ENCODE peak calls at places on chromosomes 1 and 21, in five cellular contexts. U is iPS-NIHi11; T is MM.1S; N is CD4-positive, alpha-beta T cell; Z is GM03348. D is an unnamed sample.

GRCh38 chr1:45196863-45197262 is 9.5 kb downstream of the ZSWIM5 start:
- DNase-seq in U (no peak), T (peak), N (no peak), Z (no peak), D (no peak)

GRCh38 chr21:41956926-41957729 is 3.3 kb upstream of the C2CD2 start:
- DNase-seq in U (no peak), T (no peak), N (no peak), Z (peak), D (no peak)

GRCh38 chr1:247841796-247842195 is at the start of gene OR11L1:
- DNase-seq in U (no peak), T (no peak), N (no peak), Z (no peak), D (no peak)

GRCh38 chr1:182113879-182114626 is 52.5 kb upstream of the ZNF648 start:
- DNase-seq in U (no peak), T (no peak), N (no peak), Z (no peak), D (no peak)

GRCh38 chr1:156421062-156421938 is 52.3 kb downstream of the RHBG start:
- DNase-seq in U (peak), T (peak), N (peak), Z (peak), D (peak)

GRCh38 chr21:33251119-33251518 is 15.0 kb upstream of the IL10RB start:
- DNase-seq in U (no peak), T (no peak), N (no peak), Z (no peak), D (no peak)

GRCh38 chr1:156154317-156154749 is 948 bp downstream of the SEMA4A start:
- DNase-seq in U (no peak), T (peak), N (no peak), Z (no peak), D (no peak)

GRCh38 chr1:8061673-8062386 is 35.7 kb upstream of the ERRFI1 start:
- DNase-seq in U (no peak), T (no peak), N (no peak), Z (no peak), D (no peak)

GRCh38 chr1:107669996-107670395 is 295.0 kb downstream of the VAV3 start:
- DNase-seq in U (peak), T (no peak), N (no peak), Z (no peak), D (no peak)

GRCh38 chr1:117368116-117369108 is 1.2 kb downstream of the MAN1A2 start:
- DNase-seq in U (no peak), T (peak), N (no peak), Z (no peak), D (no peak)

D was measured in HTR-8/SVneo.